ENCODE peak calls at places on chromosomes 7 and 10, in six cellular contexts. J, R, W, T, Q and K are unnamed samples.

GRCh38 chr10:31770307-31770902 is 158.2 kb downstream of the ARHGAP12 start:
- DNase-seq in J (peak), R (no peak), W (no peak), T (no peak), Q (no peak), K (no peak)

GRCh38 chr10:5814110-5815107 is 1.2 kb upstream of the GDI2 start:
- DNase-seq in J (no peak), R (no peak), W (no peak), T (no peak), Q (peak), K (peak)

GRCh38 chr7:29140873-29141468 is 5.4 kb downstream of the CPVL start:
- DNase-seq in J (no peak), R (no peak), W (peak), T (no peak), Q (no peak), K (no peak)

GRCh38 chr7:138460176-138460648 is at the start of gene TRIM24:
- DNase-seq in J (peak), R (peak), W (peak), T (no peak), Q (no peak), K (peak)

GRCh38 chr7:84248267-84248666 is 53.7 kb upstream of the SEMA3A start:
- DNase-seq in J (no peak), R (no peak), W (peak), T (no peak), Q (peak), K (peak)

GRCh38 chr7:66429498-66430163 is 199.1 kb upstream of the KCTD7 start:
- DNase-seq in J (no peak), R (no peak), W (no peak), T (no peak), Q (no peak), K (peak)

GRCh38 chr7:22219036-22219435 is 137.9 kb downstream of the RAPGEF5 start:
- DNase-seq in J (no peak), R (no peak), W (no peak), T (no peak), Q (no peak), K (no peak)

GRCh38 chr7:3427957-3428356 is 126.9 kb downstream of the SDK1 start:
- DNase-seq in J (no peak), R (no peak), W (no peak), T (no peak), Q (no peak), K (no peak)

GRCh38 chr10:47079177-47079580 is 168.0 kb downstream of the PTPN20 start:
- DNase-seq in J (no peak), R (peak), W (no peak), T (no peak), Q (peak), K (peak)

GRCh38 chr7:22647451-22648257 is 79.3 kb upstream of the IL6 start:
- DNase-seq in J (no peak), R (no peak), W (no peak), T (no peak), Q (peak), K (peak)

GRCh38 chr7:155153676-155154075 is 83.6 kb downstream of the HTR5A start:
- DNase-seq in J (no peak), R (no peak), W (no peak), T (no peak), Q (no peak), K (no peak)

GRCh38 chr7:24981544-24981951 is 1.6 kb upstream of the OSBPL3 start:
- DNase-seq in J (peak), R (no peak), W (peak), T (no peak), Q (peak), K (peak)

GRCh38 chr10:14587540-14588083 is 187.1 kb downstream of the FAM107B start:
- DNase-seq in J (no peak), R (no peak), W (no peak), T (no peak), Q (no peak), K (no peak)

GRCh38 chr7:1969459-1970284 is 263.1 kb downstream of the MAD1L1 start:
- DNase-seq in J (no peak), R (no peak), W (peak), T (no peak), Q (no peak), K (no peak)

GRCh38 chr7:139430443-139430842 is 53.0 kb downstream of the KLRG2 start:
- DNase-seq in J (no peak), R (no peak), W (no peak), T (no peak), Q (no peak), K (no peak)

GRCh38 chr10:112927980-112928379 is 22.1 kb upstream of the TCF7L2 start:
- DNase-seq in J (no peak), R (no peak), W (no peak), T (no peak), Q (no peak), K (no peak)